ENCODE peak calls at places on chromosomes 7 and 10, in six cellular contexts. B is SK-N-SH, P is DND-41, H is neural progenitor cell, T is fibroblast of lung, E is Karpas-422. W is an unnamed sample. For H3K4me1, the result is how much of the 10 kb centered on the place peaks cover.

GRCh38 chr10:44851881-44852280 is 59.3 kb upstream of the TMEM72 start:
- DNase-seq in P (no peak), B (no peak), H (no peak), T (no peak), E (no peak), W (no peak)

GRCh38 chr7:138125119-138125518 is 48.9 kb downstream of the AKR1D1 start:
- DNase-seq in H (no peak), E (no peak), P (no peak), T (peak), B (no peak), W (no peak)

GRCh38 chr10:95467162-95467599 is 94.0 kb downstream of the SORBS1 start:
- DNase-seq in H (peak), B (peak), T (no peak), P (no peak), E (no peak), W (peak)

GRCh38 chr7:39293424-39293823 is 272.8 kb upstream of the YAE1 start:
- DNase-seq in E (no peak), T (no peak), B (no peak), H (no peak), P (no peak), W (no peak)

GRCh38 chr10:128062837-128063563 is 63.2 kb downstream of the MKI67 start:
- DNase-seq in E (peak), T (no peak), B (no peak), H (no peak), P (peak), W (peak)

GRCh38 chr7:138661236-138661635 is 39.9 kb downstream of the SVOPL start:
- DNase-seq in P (no peak), T (no peak), H (peak), E (no peak), B (no peak), W (no peak)

GRCh38 chr7:102473271-102473991 is 5.3 kb downstream of the POLR2J start:
- DNase-seq in H (no peak), E (no peak), B (no peak), P (no peak), T (no peak), W (peak)

GRCh38 chr10:130220251-130221185 is 84.3 kb downstream of the GLRX3 start:
- DNase-seq in H (no peak), B (no peak), P (no peak), E (no peak), T (no peak), W (no peak)

GRCh38 chr7:2624293-2624881 is 7.4 kb upstream of the TTYH3 start:
- DNase-seq in H (no peak), P (no peak), T (no peak), B (no peak), E (no peak), W (peak)

GRCh38 chr10:75712241-75712880 is 280.9 kb downstream of the LRMDA start:
- DNase-seq in T (no peak), P (no peak), E (no peak), B (no peak), H (peak), W (no peak)

GRCh38 chr10:114319406-114320248 is 80.6 kb downstream of the VWA2 start:
- DNase-seq in B (no peak), P (no peak), E (no peak), T (no peak), H (no peak), W (no peak)

GRCh38 chr10:3886666-3887251 is 101.8 kb upstream of the KLF6 start:
- DNase-seq in E (no peak), T (peak), H (no peak), B (peak), P (no peak), W (no peak)

GRCh38 chr10:88731296-88731695 is 25.2 kb downstream of the LIPK start:
- DNase-seq in P (no peak), H (peak), T (no peak), B (no peak), E (no peak), W (peak)

GRCh38 chr7:47482013-47482761 is 99.7 kb downstream of the TNS3 start:
- DNase-seq in P (no peak), E (no peak), H (no peak), T (peak), B (peak), W (peak)
- H3K4me3 ChIP-seq in P (no peak), E (no peak), H (no peak), T (no peak), B (peak), W (no peak)

GRCh38 chr7:45912972-45913371 is 8.1 kb downstream of the IGFBP3 start:
- DNase-seq in P (no peak), B (no peak), T (no peak), H (no peak), E (no peak), W (no peak)
- H3K4me1 ChIP-seq in P (under half), B (under half), T (under half), H (under half), E (under half), W (under half)

GRCh38 chr10:126147866-126148578 is 240.3 kb downstream of the ADAM12 start:
- DNase-seq in E (no peak), H (peak), B (no peak), T (peak), P (no peak), W (no peak)
- H3K9ac ChIP-seq in E (no peak), H (no peak), B (peak), T (no peak), P (no peak), W (no peak)

GRCh38 chr10:110919971-110920881 is 822 bp downstream of the SHOC2 start:
- DNase-seq in P (peak), H (peak), B (peak), E (peak), T (peak), W (peak)
- H3K4me3 ChIP-seq in P (peak), H (peak), B (peak), E (peak), T (peak), W (peak)

DNA sequence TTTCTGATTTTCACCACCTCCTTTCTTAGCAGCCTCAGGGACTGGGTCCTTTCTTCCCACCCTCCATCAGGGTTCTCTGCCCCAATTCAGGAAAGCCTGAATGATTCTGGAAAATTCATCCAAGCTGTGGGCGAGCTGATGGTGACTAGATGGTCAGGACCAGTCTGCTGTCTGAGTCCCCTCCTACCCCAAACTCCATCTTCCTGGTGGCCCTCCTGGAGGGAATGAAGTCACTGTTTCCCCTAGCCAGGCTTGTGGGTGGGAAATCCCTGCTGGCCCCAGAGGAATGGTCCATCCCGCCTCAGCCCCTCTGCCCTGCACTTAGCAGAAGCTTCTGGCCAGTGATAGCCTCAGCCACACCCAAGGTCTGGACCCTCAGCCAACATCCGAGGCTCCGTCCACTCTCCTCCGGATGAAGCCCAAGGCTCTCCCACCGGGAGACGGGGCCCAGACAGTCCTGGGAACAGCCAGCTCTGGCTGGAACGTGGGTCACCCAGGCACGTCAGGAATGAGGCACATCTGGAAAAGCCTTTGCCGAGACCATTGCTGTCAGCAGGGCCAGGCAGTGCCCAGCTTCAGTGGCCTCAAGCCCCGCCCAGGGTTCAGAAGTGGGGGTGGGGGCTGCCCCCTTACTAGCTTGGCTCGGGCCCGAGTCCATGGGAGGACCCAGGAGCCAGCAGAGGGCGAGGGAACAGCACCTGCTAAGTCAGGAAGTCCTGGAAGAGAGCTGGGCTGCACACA is 4.0 kb upstream of the AQP1 start:
- DNase-seq in E (no peak), P (no peak), T (no peak), B (no peak), H (no peak), W (no peak)
- H3K4me1 ChIP-seq in E (under half), P (under half), T (under half), B (half or more), H (under half), W (under half)

DNA sequence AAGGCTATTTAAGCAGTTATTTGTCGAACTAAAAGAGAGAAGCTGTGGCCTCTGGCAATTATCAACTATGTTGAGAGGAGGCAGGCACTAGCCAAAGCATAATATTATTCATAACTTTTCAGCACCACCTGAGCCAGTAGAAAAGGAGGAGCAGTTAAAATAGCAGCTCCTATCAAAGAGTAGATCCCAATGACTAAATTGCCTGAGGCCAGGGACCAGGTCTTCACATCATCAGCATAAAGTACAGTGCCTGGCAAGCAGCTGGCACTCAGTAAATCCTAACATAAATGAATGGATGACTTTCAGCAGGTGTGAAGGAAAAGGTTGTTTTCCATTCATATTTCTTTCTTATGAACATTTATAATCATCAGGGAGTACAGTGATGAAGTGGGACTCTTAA is 309.0 kb upstream of the IMMP2L start:
- DNase-seq in B (no peak), P (no peak), T (no peak), E (no peak), H (no peak), W (no peak)
- H3K9ac ChIP-seq in B (no peak), P (no peak), T (no peak), E (no peak), H (no peak), W (no peak)

DNA sequence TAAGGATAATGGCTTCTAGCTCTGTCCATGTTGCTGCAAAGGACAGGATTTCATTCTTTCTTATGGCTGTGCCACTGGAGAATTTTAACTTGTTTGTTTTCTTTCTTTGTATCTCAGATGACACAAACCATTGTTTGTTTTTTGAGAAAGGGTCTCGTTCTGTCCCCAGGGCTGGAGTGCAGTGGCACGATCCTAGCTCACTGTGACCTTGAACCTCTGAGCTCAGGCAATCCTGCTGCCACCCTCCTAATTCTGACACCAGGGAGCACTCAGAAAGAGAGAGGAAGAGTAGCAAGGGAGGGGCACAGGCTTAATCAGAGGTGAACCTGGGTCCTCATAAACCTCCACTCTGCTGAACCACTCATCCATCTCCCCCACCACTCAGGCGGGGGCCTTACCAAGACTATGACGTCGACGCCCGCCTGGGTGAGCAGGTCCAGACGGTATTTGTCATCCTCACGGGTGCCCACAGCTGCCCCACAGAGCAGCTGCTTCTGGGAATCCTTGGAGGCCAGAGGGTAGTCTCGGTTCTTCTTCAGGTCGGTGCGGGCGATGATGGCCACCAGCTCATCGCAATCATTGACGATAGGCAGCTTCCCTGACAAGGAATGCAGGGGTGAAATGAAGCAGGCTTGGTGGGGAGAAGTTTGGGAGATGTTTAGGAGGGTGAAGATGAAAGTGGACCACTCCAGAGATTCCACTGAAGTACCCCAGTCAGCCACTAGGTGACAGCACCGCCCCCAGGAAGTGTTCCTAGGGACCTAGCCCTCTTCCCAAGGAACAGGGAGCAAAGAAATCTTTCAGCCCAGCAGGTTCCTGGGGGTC is 11.6 kb downstream of the IMPDH1 start:
- DNase-seq in B (peak), E (no peak), P (peak), T (no peak), H (peak), W (no peak)
- H3K4me3 ChIP-seq in B (no peak), E (no peak), P (no peak), T (no peak), H (no peak), W (no peak)